ENCODE peak calls at places on chromosomes 6 and 20, in eight cellular contexts. O is sigmoid colon, D is fibroblast of mammary gland, K is thoracic aorta, E is Panc1, P is stomach, G is cardiac muscle cell, V is breast epithelium. M is an unnamed sample.

GRCh38 chr20:45318948-45319347 is 10.8 kb upstream of the MATN4 start:
- DNase-seq in O (no peak), D (no peak), K (no peak), E (no peak), P (no peak), G (no peak), V (no peak), M (peak)

GRCh38 chr20:13701486-13701885 is 62.8 kb upstream of the TASP1 start:
- DNase-seq in O (no peak), D (no peak), K (no peak), E (no peak), P (no peak), G (no peak), V (no peak), M (no peak)

GRCh38 chr6:163489584-163489983 is 75.1 kb downstream of the QKI start:
- DNase-seq in O (no peak), D (peak), K (no peak), E (no peak), P (no peak), G (no peak), V (no peak), M (no peak)

GRCh38 chr6:39361657-39362486 is 39.4 kb upstream of the KCNK16 start:
- DNase-seq in O (peak), D (peak), K (no peak), E (peak), P (peak), G (peak), V (no peak), M (peak)

GRCh38 chr20:32468313-32468640 is 110.1 kb downstream of the ASXL1 start:
- DNase-seq in O (no peak), D (no peak), K (no peak), E (no peak), P (no peak), G (no peak), V (no peak), M (no peak)

GRCh38 chr6:113847435-113847834 is 9.7 kb upstream of the MARCKS start:
- DNase-seq in O (no peak), D (peak), K (no peak), E (no peak), P (no peak), G (no peak), V (no peak), M (no peak)

GRCh38 chr6:30570263-30570662 is 979 bp upstream of the ABCF1 start:
- DNase-seq in O (no peak), D (no peak), K (no peak), E (no peak), P (no peak), G (no peak), V (no peak), M (no peak)

GRCh38 chr6:90393232-90393884 is 96.7 kb upstream of the BACH2 start:
- DNase-seq in O (peak), D (peak), K (no peak), E (no peak), P (peak), G (peak), V (no peak), M (peak)

GRCh38 chr6:46306429-46306828 is 135.6 kb upstream of the ENPP5 start:
- DNase-seq in O (no peak), D (no peak), K (no peak), E (no peak), P (no peak), G (no peak), V (no peak), M (no peak)

GRCh38 chr6:33199687-33200233 is 705 bp downstream of the RXRB start:
- DNase-seq in O (peak), D (peak), K (no peak), E (no peak), P (peak), G (peak), V (no peak), M (peak)

GRCh38 chr20:35166242-35166830 is 5.5 kb upstream of the PROCR start:
- DNase-seq in O (no peak), D (no peak), K (no peak), E (no peak), P (no peak), G (peak), V (peak), M (no peak)

GRCh38 chr6:84847349-84848160 is 83.2 kb upstream of the TBX18 start:
- DNase-seq in O (no peak), D (peak), K (no peak), E (no peak), P (no peak), G (peak), V (no peak), M (no peak)

GRCh38 chr20:52972190-52972937 is at the start of gene TSHZ2:
- DNase-seq in O (peak), D (peak), K (no peak), E (no peak), P (peak), G (peak), V (peak), M (peak)

GRCh38 chr20:52974155-52974554 is 2.0 kb downstream of the TSHZ2 start:
- DNase-seq in O (no peak), D (peak), K (no peak), E (no peak), P (no peak), G (peak), V (no peak), M (no peak)

GRCh38 chr20:52972965-52973819 is 1.0 kb downstream of the TSHZ2 start:
- DNase-seq in O (peak), D (peak), K (no peak), E (no peak), P (no peak), G (peak), V (no peak), M (peak)

GRCh38 chr20:52975024-52975732 is 3.0 kb downstream of the TSHZ2 start:
- DNase-seq in O (no peak), D (peak), K (no peak), E (no peak), P (peak), G (peak), V (no peak), M (no peak)

GRCh38 chr20:52971498-52972189 is 514 bp upstream of the TSHZ2 start:
- DNase-seq in O (no peak), D (no peak), K (no peak), E (no peak), P (no peak), G (no peak), V (no peak), M (no peak)
- H3K4me3 ChIP-seq in O (peak), D (peak), K (peak), E (peak), P (peak), G (peak), V (peak), M (no peak)

GRCh38 chr6:43497129-43497396 is 13.1 kb downstream of the LRRC73 start:
- DNase-seq in O (no peak), D (no peak), K (no peak), E (no peak), P (no peak), G (no peak), V (no peak), M (no peak)

GRCh38 chr6:43496370-43497128 is 13.6 kb downstream of the LRRC73 start:
- DNase-seq in O (no peak), D (peak), K (no peak), E (no peak), P (no peak), G (peak), V (no peak), M (no peak)

GRCh38 chr6:43494766-43495165 is 15.4 kb downstream of the LRRC73 start:
- DNase-seq in O (no peak), D (no peak), K (no peak), E (no peak), P (no peak), G (no peak), V (no peak), M (no peak)

GRCh38 chr6:43494321-43494720 is 15.8 kb downstream of the LRRC73 start:
- DNase-seq in O (no peak), D (no peak), K (no peak), E (no peak), P (no peak), G (no peak), V (no peak), M (no peak)

GRCh38 chr6:43495409-43495941 is 14.7 kb downstream of the LRRC73 start:
- DNase-seq in O (no peak), D (peak), K (no peak), E (no peak), P (no peak), G (no peak), V (no peak), M (no peak)
- TF ChIP-seq CTCF in O (no peak), D (peak), K (no peak), E (no peak), P (no peak), G (peak), V (no peak), M (no peak)

GRCh38 chr6:11900662-11901598 is 111.2 kb upstream of the HIVEP1 start:
- DNase-seq in O (no peak), D (no peak), K (no peak), E (no peak), P (no peak), G (peak), V (no peak), M (no peak)
- H3K4me3 ChIP-seq in O (no peak), D (no peak), K (no peak), E (no peak), P (no peak), G (no peak), V (no peak), M (no peak)

GRCh38 chr6:31829633-31830492 is 2.3 kb downstream of the HSPA1B start:
- DNase-seq in O (no peak), D (peak), K (no peak), E (no peak), P (no peak), G (peak), V (no peak), M (peak)

GRCh38 chr6:31831350-31832215 is 4.0 kb downstream of the HSPA1B start:
- DNase-seq in O (no peak), D (no peak), K (no peak), E (no peak), P (no peak), G (no peak), V (no peak), M (no peak)

GRCh38 chr6:31826793-31827285 is 699 bp upstream of the HSPA1B start:
- DNase-seq in O (peak), D (peak), K (peak), E (no peak), P (peak), G (peak), V (peak), M (peak)

GRCh38 chr6:31825553-31825952 is 2.0 kb upstream of the HSPA1B start:
- DNase-seq in O (no peak), D (no peak), K (no peak), E (no peak), P (no peak), G (no peak), V (no peak), M (no peak)

DNA sequence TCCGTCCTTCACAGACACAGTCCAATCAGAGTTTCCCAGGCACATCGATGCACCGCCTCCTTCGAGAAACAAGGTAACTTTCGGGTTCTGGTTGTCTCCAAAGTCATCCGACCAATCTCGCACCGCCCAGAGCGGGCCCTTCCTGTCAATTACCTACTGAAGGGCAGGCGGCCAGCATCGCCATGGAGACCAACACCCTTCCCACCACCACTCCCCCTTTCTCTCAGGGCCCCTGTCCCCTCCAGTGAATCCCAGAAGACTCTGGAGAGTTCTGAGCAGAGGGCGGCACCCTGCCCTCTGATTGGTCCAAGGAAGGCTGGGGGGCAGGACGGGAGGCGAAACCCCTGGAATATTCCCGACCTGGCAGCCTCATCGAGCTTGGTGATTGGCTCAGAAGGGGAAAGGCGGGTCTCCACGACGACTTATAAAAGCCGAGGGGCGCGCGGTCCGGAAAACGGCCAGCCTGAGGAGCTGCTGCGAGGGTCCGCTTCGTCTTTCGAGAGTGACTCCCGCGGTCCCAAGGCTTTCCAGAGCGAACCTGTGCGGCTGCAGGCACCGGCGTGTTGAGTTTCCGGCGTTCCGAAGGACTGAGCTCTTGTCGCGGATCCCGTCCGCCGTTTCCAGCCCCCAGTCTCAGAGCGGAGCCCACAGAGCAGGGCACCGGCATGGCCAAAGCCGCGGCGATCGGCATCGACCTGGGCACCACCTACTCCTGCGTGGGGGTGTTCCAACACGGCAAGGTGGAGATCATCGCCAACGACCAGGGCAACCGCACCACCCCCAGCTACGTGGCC is at the start of gene HSPA1B:
- DNase-seq in O (peak), D (peak), K (peak), E (peak), P (peak), G (peak), V (peak), M (peak)
- TF ChIP-seq CTCF in O (no peak), D (no peak), K (no peak), E (no peak), P (no peak), G (no peak), V (peak), M (no peak)

GRCh38 chr20:41316009-41316408 is 1.5 kb downstream of the ZHX3 start:
- DNase-seq in O (no peak), D (no peak), K (no peak), E (no peak), P (no peak), G (no peak), V (no peak), M (no peak)

GRCh38 chr20:41317536-41318270 is at the start of gene ZHX3:
- DNase-seq in O (peak), D (peak), K (peak), E (no peak), P (peak), G (peak), V (peak), M (peak)

GRCh38 chr20:41316602-41317535 is 662 bp downstream of the ZHX3 start:
- DNase-seq in O (peak), D (peak), K (peak), E (no peak), P (peak), G (peak), V (peak), M (peak)

GRCh38 chr20:41321003-41321402 is 3.5 kb upstream of the ZHX3 start:
- DNase-seq in O (no peak), D (no peak), K (no peak), E (no peak), P (no peak), G (no peak), V (no peak), M (no peak)

DNA sequence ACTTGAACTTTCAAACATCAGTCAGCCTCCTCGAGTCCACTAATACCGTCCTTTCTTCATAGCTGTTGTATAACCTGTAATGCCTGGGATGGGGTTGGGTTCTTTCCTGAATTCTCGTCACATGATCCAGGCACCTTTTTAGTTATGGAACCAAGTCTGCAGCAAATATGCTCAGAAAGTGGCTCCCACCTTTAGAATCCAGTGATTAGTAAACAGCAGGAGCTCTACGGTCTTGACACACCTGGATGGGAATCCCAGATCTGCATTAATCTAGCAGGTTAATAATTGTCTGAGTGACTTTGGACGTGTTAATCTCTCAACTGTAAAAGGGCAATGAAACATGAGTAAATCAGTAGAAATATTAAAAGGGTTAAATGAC is 729 bp upstream of the ZHX3 start:
- DNase-seq in O (no peak), D (no peak), K (no peak), E (no peak), P (no peak), G (no peak), V (no peak), M (no peak)
- H3K4me3 ChIP-seq in O (peak), D (peak), K (peak), E (peak), P (peak), G (peak), V (peak), M (no peak)